ENCODE peak calls at places on chromosome 2, in four cellular contexts. O, T, A and I are unnamed samples. For H3K9me3, the result is how much of the 10 kb centered on the place peaks cover.

GRCh38 chr2:187478719-187479118 is 30.7 kb upstream of the CALCRL start:
- DNase-seq in O (no peak), T (no peak), A (no peak), I (no peak)

GRCh38 chr2:226002438-226002837 is 602.9 kb downstream of the NYAP2 start:
- DNase-seq in O (peak), T (no peak), A (no peak), I (no peak)

GRCh38 chr2:112140899-112141622 is 2.9 kb downstream of the FBLN7 start:
- DNase-seq in O (no peak), T (no peak), A (no peak), I (no peak)

GRCh38 chr2:6653281-6653750 is 212.4 kb downstream of the CMPK2 start:
- DNase-seq in O (no peak), T (no peak), A (no peak), I (no peak)

GRCh38 chr2:218896501-218897393 is 16.1 kb downstream of the WNT10A start:
- DNase-seq in O (no peak), T (peak), A (no peak), I (no peak)

GRCh38 chr2:205929445-205930027 is 156.4 kb downstream of the INO80D start:
- DNase-seq in O (peak), T (no peak), A (no peak), I (no peak)

GRCh38 chr2:212970132-212970531 is 181.3 kb downstream of the IKZF2 start:
- DNase-seq in O (no peak), T (no peak), A (no peak), I (no peak)

GRCh38 chr2:96427169-96427568 is 78.0 kb downstream of the NEURL3 start:
- DNase-seq in O (no peak), T (no peak), A (no peak), I (no peak)

GRCh38 chr2:126664639-126665038 is 8.7 kb downstream of the GYPC start:
- DNase-seq in O (no peak), T (no peak), A (no peak), I (no peak)

GRCh38 chr2:134207589-134208209 is 46.2 kb upstream of the MGAT5 start:
- DNase-seq in O (peak), T (no peak), A (peak), I (peak)

GRCh38 chr2:242059566-242059965 is 190.0 kb downstream of the RTP5 start:
- DNase-seq in O (no peak), T (no peak), A (no peak), I (no peak)

GRCh38 chr2:143398701-143399260 is 269.6 kb downstream of the ARHGAP15 start:
- DNase-seq in O (no peak), T (no peak), A (no peak), I (no peak)

GRCh38 chr2:189506514-189506976 is 65.3 kb downstream of the WDR75 start:
- DNase-seq in O (peak), T (no peak), A (no peak), I (no peak)

GRCh38 chr2:113233593-113234550 is 44.8 kb downstream of the PAX8 start:
- DNase-seq in O (peak), T (no peak), A (no peak), I (no peak)

GRCh38 chr2:57881998-57882884 is 164.4 kb upstream of the VRK2 start:
- DNase-seq in O (peak), T (no peak), A (no peak), I (no peak)

GRCh38 chr2:1446281-1446680 is 33.0 kb downstream of the TPO start:
- DNase-seq in O (no peak), T (no peak), A (no peak), I (no peak)

GRCh38 chr2:227848586-227848985 is 22.8 kb upstream of the DAW1 start:
- DNase-seq in O (no peak), T (peak), A (no peak), I (no peak)

GRCh38 chr2:64537991-64538390 is 13.9 kb downstream of the AFTPH start:
- DNase-seq in O (no peak), T (no peak), A (no peak), I (no peak)

GRCh38 chr2:40127890-40128548 is 323.9 kb downstream of the SLC8A1 start:
- DNase-seq in O (no peak), T (no peak), A (no peak), I (no peak)

GRCh38 chr2:110804915-110805314 is 72.5 kb downstream of the ACOXL start:
- DNase-seq in O (no peak), T (peak), A (no peak), I (no peak)

GRCh38 chr2:227423633-227424499 is 36.1 kb upstream of the SCYGR1 start:
- DNase-seq in O (no peak), T (no peak), A (no peak), I (no peak)

GRCh38 chr2:140509765-140510164 is 1621.1 kb downstream of the LRP1B start:
- DNase-seq in O (no peak), T (no peak), A (no peak), I (no peak)

DNA sequence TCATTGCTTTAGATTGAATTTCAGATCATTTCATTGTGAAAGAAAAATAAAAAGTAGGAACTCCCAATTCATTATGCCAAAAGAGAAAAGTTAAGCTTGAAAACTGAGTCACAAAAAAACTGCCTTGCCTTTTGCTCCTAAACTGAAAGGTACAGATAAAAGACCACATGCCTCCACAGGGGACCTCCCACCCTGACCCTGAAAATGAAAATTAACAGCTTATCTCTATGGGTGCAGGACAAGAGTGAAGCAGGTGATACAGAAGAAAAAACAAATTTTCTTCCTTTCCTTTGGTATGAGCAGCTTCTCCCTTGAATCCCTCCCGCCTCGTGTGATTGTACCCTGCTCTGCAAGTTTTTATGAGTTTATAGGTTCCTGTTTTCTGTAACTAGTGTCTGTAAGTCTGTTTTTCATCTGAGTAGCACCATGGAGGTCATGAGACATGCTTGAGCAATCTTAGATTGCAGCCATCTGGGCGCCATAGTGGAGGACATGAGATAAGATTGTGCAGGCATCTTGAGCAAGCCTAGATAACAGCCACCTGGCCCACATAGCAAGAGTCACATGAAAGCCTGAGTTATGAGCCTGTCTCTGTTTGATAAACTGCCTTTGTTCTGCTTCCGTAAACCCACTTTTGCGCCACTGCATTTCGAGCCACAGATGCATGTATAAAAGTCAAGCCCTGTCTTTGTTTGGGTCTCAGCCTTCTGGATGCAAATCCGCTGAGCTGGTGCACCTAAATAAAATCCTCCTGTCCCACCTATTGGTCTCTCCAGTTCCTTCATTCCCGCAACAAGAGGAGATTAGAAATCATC is 56.2 kb upstream of the DYNC1I2 start:
- DNase-seq in O (no peak), T (no peak), A (no peak), I (no peak)
- H3K9me3 ChIP-seq in O (under half), T (under half), A (under half), I (half or more)

GRCh38 chr2:168404764-168405163 is 51.3 kb upstream of the CERS6 start:
- DNase-seq in O (peak), T (no peak), A (no peak), I (no peak)
- TF ChIP-seq SUZ12 in O (no peak), T (no peak), A (no peak), I (no peak)

DNA sequence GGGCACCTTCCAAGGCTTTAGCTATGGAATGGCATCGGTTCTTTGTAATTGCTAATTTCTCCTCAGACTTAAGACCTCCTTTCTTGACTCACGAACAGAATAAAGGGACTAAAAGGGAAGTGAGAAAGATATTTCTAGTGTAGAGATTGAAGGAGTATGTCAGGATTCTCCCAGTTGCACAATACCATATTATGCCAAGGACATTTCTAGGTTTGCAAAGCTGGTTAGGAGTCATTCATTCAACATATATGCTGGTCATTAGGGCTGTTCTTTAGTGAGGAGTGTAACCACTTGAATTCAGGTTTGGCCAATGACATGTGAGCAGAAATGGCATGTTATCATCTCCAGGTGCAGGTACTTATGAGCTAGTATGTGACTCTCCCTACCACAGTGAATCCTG is 7.4 kb downstream of the REEP1 start:
- DNase-seq in O (no peak), T (no peak), A (no peak), I (no peak)
- TF ChIP-seq YY1 in O (no peak), T (no peak), A (no peak), I (no peak)

DNA sequence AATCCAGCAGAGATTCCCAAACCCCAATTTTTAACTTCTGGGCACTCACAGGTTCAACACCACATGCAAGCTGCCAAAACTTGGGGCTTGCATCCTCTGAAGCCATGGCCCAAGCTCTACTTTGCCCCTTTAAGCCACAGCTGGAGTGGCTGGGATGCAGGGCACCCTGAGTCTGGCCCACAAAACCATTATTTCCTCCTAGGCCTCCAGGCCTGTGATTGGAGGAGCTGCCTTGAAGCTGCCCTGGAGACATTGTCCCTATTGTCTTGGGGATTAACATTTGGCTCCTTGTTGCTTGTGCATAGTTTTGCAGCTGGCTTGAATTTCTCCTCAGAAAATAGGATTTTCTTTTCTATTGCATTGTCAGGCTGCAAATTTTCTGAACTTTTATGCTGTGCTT is 109.8 kb upstream of the RPRM start:
- DNase-seq in O (no peak), T (no peak), A (no peak), I (no peak)
- H3K9me3 ChIP-seq in O (half or more), T (under half), A (under half), I (half or more)

DNA sequence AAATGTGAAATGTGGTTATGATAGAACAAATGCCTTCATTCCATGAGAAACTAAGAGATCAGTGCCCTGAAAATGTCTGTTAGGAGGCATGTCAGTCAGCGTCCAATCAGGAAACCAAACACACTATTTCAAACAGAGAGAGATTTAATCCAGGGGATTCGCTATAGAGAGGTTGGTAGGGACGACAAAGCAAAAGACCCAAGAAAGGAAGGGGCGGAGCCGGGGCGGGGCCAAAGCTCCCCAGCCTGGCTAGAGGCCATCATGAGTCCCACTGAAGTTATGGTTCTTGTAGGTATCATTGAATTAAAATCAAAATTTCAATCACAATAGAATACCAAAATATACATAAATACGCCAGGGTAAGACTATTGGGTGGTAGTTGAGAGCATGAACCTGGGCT is 32.9 kb upstream of the RNF149 start:
- DNase-seq in O (no peak), T (no peak), A (no peak), I (no peak)
- TF ChIP-seq SUZ12 in O (no peak), T (no peak), A (no peak), I (no peak)

GRCh38 chr2:128412181-128412871 is 93.7 kb upstream of the HS6ST1 start:
- DNase-seq in O (no peak), T (no peak), A (no peak), I (no peak)

GRCh38 chr2:128414351-128414750 is 95.7 kb upstream of the HS6ST1 start:
- DNase-seq in O (no peak), T (no peak), A (no peak), I (no peak)

GRCh38 chr2:128413014-128413717 is 94.5 kb upstream of the HS6ST1 start:
- DNase-seq in O (no peak), T (no peak), A (no peak), I (no peak)

GRCh38 chr2:128414946-128415767 is 96.5 kb upstream of the HS6ST1 start:
- DNase-seq in O (no peak), T (no peak), A (no peak), I (no peak)

DNA sequence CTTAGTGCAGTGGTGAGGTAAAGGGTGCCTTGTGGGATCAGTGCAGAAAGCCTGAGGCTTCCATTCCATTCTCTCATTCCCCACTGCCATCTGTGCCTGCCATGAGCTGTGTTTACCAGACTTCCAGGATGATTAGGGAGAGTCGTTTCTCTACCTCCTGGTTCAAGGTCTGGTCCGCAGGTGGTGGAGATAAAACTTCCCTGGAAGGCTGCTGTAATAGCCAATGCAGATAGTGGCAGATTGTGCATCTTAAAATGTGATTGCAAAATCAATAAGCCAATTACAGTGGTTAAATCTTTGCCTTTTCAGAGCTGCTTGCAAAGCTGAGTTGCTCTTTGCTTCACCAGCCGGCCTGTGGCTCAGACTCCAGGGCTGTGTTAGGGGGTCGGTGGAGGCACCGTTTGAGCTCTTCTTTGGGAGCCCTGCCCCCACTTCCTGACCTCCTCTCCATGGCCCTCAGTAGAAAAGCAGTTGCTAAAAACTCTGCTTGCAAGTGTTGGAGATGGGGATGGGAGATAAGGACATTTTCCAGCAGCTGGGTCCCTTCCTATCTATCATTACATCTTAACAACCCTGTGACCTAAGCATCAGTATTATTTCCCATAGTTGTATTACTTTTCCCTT is 95.2 kb upstream of the HS6ST1 start:
- DNase-seq in O (no peak), T (no peak), A (no peak), I (no peak)
- TF ChIP-seq YY1 in O (no peak), T (no peak), A (no peak), I (no peak)

DNA sequence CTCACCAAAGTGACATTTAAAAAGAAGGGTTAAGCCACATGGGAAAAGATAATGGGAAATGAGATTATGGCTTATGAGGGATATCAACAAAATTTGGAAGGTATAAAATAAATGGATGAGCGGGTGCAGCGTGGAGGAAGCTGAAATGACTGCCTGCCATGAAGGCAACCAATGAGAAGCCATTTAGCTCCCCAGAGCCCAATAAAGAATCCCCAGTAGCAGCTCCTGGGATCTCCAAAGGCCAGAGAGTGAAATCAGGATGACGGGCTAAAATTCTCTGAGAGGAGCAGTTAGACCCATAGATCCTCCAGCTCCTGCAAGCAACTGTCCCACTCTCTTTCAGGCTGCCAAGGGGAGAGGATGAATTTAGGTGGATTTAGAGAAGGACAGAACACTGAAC is 12.9 kb upstream of the MAPRE3 start:
- DNase-seq in O (no peak), T (no peak), A (no peak), I (no peak)
- H3K9me3 ChIP-seq in O (under half), T (under half), A (under half), I (under half)

GRCh38 chr2:118668431-118669424 is 178.7 kb downstream of the EN1 start:
- DNase-seq in O (peak), T (no peak), A (no peak), I (peak)
- TF ChIP-seq SUZ12 in O (no peak), T (no peak), A (no peak), I (no peak)

GRCh38 chr2:23235292-23235691 is 149.7 kb upstream of the KLHL29 start:
- DNase-seq in O (no peak), T (no peak), A (no peak), I (no peak)
- TF ChIP-seq YY1 in O (no peak), T (no peak), A (no peak), I (no peak)